ENCODE peak calls at places on chromosomes 11 and 22, in four cellular contexts. E is brain microvascular endothelial cell, C is KBM-7, J is ecto neural progenitor cell. S is an unnamed sample.

GRCh38 chr11:78714539-78714938 is 139.9 kb upstream of the NARS2 start:
- DNase-seq in E (no peak), C (no peak), J (no peak), S (no peak)

GRCh38 chr22:44775862-44776261 is 23.5 kb downstream of the ARHGAP8 start:
- DNase-seq in E (no peak), C (no peak), J (no peak), S (no peak)

GRCh38 chr11:116249561-116249960 is 523.2 kb downstream of the BUD13 start:
- DNase-seq in E (no peak), C (no peak), J (no peak), S (no peak)

GRCh38 chr11:22624742-22625447 is 728 bp downstream of the FANCF start:
- DNase-seq in E (peak), C (peak), J (no peak), S (peak)

GRCh38 chr11:65213322-65214211 is 31.8 kb downstream of the CAPN1 start:
- DNase-seq in E (no peak), C (peak), J (no peak), S (no peak)

GRCh38 chr11:70167723-70168404 is 35.2 kb upstream of the FADD start:
- DNase-seq in E (no peak), C (no peak), J (no peak), S (no peak)

GRCh38 chr22:22870577-22871398 is 16.8 kb upstream of the IGLL5 start:
- DNase-seq in E (no peak), C (peak), J (no peak), S (no peak)

GRCh38 chr11:64356498-64357411 is 2.2 kb upstream of the RPS6KA4 start:
- DNase-seq in E (no peak), C (peak), J (peak), S (peak)

GRCh38 chr11:3133456-3134217 is 31.5 kb downstream of the OSBPL5 start:
- DNase-seq in E (no peak), C (no peak), J (no peak), S (no peak)

GRCh38 chr11:13462311-13462927 is 603 bp downstream of the BTBD10 start:
- DNase-seq in E (peak), C (peak), J (peak), S (peak)

GRCh38 chr22:17866621-17867020 is 92.4 kb upstream of the BID start:
- DNase-seq in E (no peak), C (no peak), J (no peak), S (no peak)

GRCh38 chr22:21445437-21446127 is 21.6 kb upstream of the TMEM191C start:
- DNase-seq in E (no peak), C (no peak), J (no peak), S (no peak)

S was measured in cardiac fibroblast.